ENCODE peak calls at places on chromosomes 2 and 18, in eight cellular contexts. One of them, this sample, is unnamed.
A peak's percentile ranks its signal among the peaks of the same experiment; 100 is the strongest.

GRCh38 chr18:46542545-46542944 is 114.5 kb downstream of the LOXHD1 start:
- DNase-seq in mesothelial cell of epicardium: no peak
- DNase-seq in WTC11: no peak
- DNase-seq in AG09319: no peak
- DNase-seq in right lobe of liver: no peak
- DNase-seq in AG10803: no peak
- DNase-seq in progenitor cell of endocrine pancreas: peak; percentile 18
- DNase-seq in PC-3: peak; percentile 28
- DNase-seq in this sample: no peak

GRCh38 chr2:108184421-108184820 is 55.3 kb upstream of the SULT1C3 start:
- DNase-seq in AG10803: peak; percentile 13
- DNase-seq in PC-3: peak; percentile 53
- DNase-seq in AG09319: no peak
- DNase-seq in WTC11: no peak
- DNase-seq in progenitor cell of endocrine pancreas: no peak
- DNase-seq in mesothelial cell of epicardium: no peak
- DNase-seq in right lobe of liver: no peak
- DNase-seq in this sample: no peak

GRCh38 chr18:36629095-36629604 is 199.7 kb downstream of the TPGS2 start:
- DNase-seq in AG09319: no peak
- DNase-seq in progenitor cell of endocrine pancreas: no peak
- DNase-seq in AG10803: no peak
- DNase-seq in PC-3: no peak
- DNase-seq in mesothelial cell of epicardium: no peak
- DNase-seq in WTC11: no peak
- DNase-seq in right lobe of liver: no peak
- DNase-seq in this sample: no peak

GRCh38 chr18:35827275-35827929 is 145.1 kb upstream of the RMP24 start:
- DNase-seq in AG09319: no peak
- DNase-seq in mesothelial cell of epicardium: no peak
- DNase-seq in progenitor cell of endocrine pancreas: no peak
- DNase-seq in PC-3: peak; percentile 27
- DNase-seq in AG10803: no peak
- DNase-seq in WTC11: no peak
- DNase-seq in right lobe of liver: no peak
- DNase-seq in this sample: no peak

GRCh38 chr2:193542762-193543161 is 1348.0 kb upstream of the TMEFF2 start:
- DNase-seq in mesothelial cell of epicardium: no peak
- DNase-seq in progenitor cell of endocrine pancreas: no peak
- DNase-seq in AG09319: no peak
- DNase-seq in AG10803: no peak
- DNase-seq in right lobe of liver: no peak
- DNase-seq in PC-3: no peak
- DNase-seq in WTC11: no peak
- DNase-seq in this sample: no peak

GRCh38 chr2:97748397-97748796 is 35.0 kb downstream of the ZAP70 start:
- DNase-seq in progenitor cell of endocrine pancreas: peak; percentile 30
- DNase-seq in AG10803: peak; percentile 20
- DNase-seq in AG09319: no peak
- DNase-seq in right lobe of liver: no peak
- DNase-seq in WTC11: peak; percentile 85
- DNase-seq in PC-3: peak; percentile 25
- DNase-seq in mesothelial cell of epicardium: no peak
- DNase-seq in this sample: peak; percentile 67

GRCh38 chr2:20674974-20675679 is 8.2 kb downstream of the GDF7 start:
- DNase-seq in WTC11: no peak
- DNase-seq in mesothelial cell of epicardium: no peak
- DNase-seq in AG10803: peak; percentile 67
- DNase-seq in PC-3: peak; percentile 78
- DNase-seq in progenitor cell of endocrine pancreas: no peak
- DNase-seq in AG09319: no peak
- DNase-seq in right lobe of liver: no peak
- DNase-seq in this sample: no peak

GRCh38 chr2:15177103-15177502 is 384.0 kb downstream of the NBAS start:
- DNase-seq in AG09319: no peak
- DNase-seq in progenitor cell of endocrine pancreas: no peak
- DNase-seq in right lobe of liver: no peak
- DNase-seq in WTC11: no peak
- DNase-seq in PC-3: peak; percentile 70
- DNase-seq in AG10803: no peak
- DNase-seq in mesothelial cell of epicardium: no peak
- DNase-seq in this sample: no peak

GRCh38 chr2:239916205-239917127 is 108.7 kb downstream of the NDUFA10 start:
- DNase-seq in WTC11: no peak
- DNase-seq in PC-3: no peak
- DNase-seq in AG10803: no peak
- DNase-seq in mesothelial cell of epicardium: peak; percentile 22
- DNase-seq in progenitor cell of endocrine pancreas: no peak
- DNase-seq in right lobe of liver: peak; percentile 39
- DNase-seq in AG09319: no peak
- DNase-seq in this sample: peak; percentile 42

GRCh38 chr18:48966523-48966922 is 15.8 kb upstream of the SMAD7 start:
- DNase-seq in mesothelial cell of epicardium: no peak
- DNase-seq in PC-3: no peak
- DNase-seq in right lobe of liver: no peak
- DNase-seq in progenitor cell of endocrine pancreas: no peak
- DNase-seq in AG10803: no peak
- DNase-seq in WTC11: no peak
- DNase-seq in AG09319: no peak
- DNase-seq in this sample: no peak

GRCh38 chr18:51666717-51667320 is 469.3 kb upstream of the MEX3C start:
- DNase-seq in progenitor cell of endocrine pancreas: no peak
- DNase-seq in WTC11: no peak
- DNase-seq in right lobe of liver: no peak
- DNase-seq in mesothelial cell of epicardium: peak; percentile 60
- DNase-seq in PC-3: peak; percentile 12
- DNase-seq in AG09319: no peak
- DNase-seq in AG10803: peak; percentile 8
- DNase-seq in this sample: no peak

GRCh38 chr2:30373881-30374302 is 73.2 kb upstream of the LCLAT1 start:
- DNase-seq in progenitor cell of endocrine pancreas: no peak
- DNase-seq in AG09319: no peak
- DNase-seq in PC-3: peak; percentile 86
- DNase-seq in right lobe of liver: no peak
- DNase-seq in AG10803: peak; percentile 84
- DNase-seq in WTC11: no peak
- DNase-seq in mesothelial cell of epicardium: no peak
- DNase-seq in this sample: no peak

GRCh38 chr2:65142515-65142914 is 12.6 kb upstream of the RAB1A start:
- DNase-seq in PC-3: peak; percentile 55
- DNase-seq in mesothelial cell of epicardium: no peak
- DNase-seq in right lobe of liver: no peak
- DNase-seq in AG09319: no peak
- DNase-seq in AG10803: no peak
- DNase-seq in WTC11: no peak
- DNase-seq in progenitor cell of endocrine pancreas: no peak
- DNase-seq in this sample: no peak

GRCh38 chr2:64950226-64951160 is 38.7 kb upstream of the SLC1A4 start:
- DNase-seq in progenitor cell of endocrine pancreas: no peak
- DNase-seq in mesothelial cell of epicardium: no peak
- DNase-seq in AG10803: no peak
- DNase-seq in right lobe of liver: no peak
- DNase-seq in WTC11: no peak
- DNase-seq in AG09319: no peak
- DNase-seq in PC-3: no peak
- DNase-seq in this sample: no peak

GRCh38 chr2:180979086-180979934 is 1.1 kb upstream of the UBE2E3 start:
- DNase-seq in mesothelial cell of epicardium: no peak
- DNase-seq in AG09319: no peak
- DNase-seq in progenitor cell of endocrine pancreas: no peak
- DNase-seq in AG10803: peak; percentile 80
- DNase-seq in PC-3: peak; percentile 95
- DNase-seq in right lobe of liver: no peak
- DNase-seq in WTC11: no peak
- DNase-seq in this sample: no peak

GRCh38 chr2:101151141-101151858 is at the start of gene TBC1D8:
- DNase-seq in AG10803: peak; percentile 71
- DNase-seq in PC-3: peak; percentile 85
- DNase-seq in WTC11: peak; percentile 89
- DNase-seq in AG09319: no peak
- DNase-seq in right lobe of liver: peak; percentile 92
- DNase-seq in mesothelial cell of epicardium: peak; percentile 81
- DNase-seq in progenitor cell of endocrine pancreas: peak; percentile 89
- DNase-seq in this sample: peak; percentile 88

GRCh38 chr2:96963316-96963715 is 23.1 kb downstream of the FAM178B start:
- DNase-seq in progenitor cell of endocrine pancreas: no peak
- DNase-seq in PC-3: no peak
- DNase-seq in WTC11: no peak
- DNase-seq in mesothelial cell of epicardium: no peak
- DNase-seq in right lobe of liver: no peak
- DNase-seq in AG10803: no peak
- DNase-seq in AG09319: no peak
- DNase-seq in this sample: no peak

GRCh38 chr2:229852565-229852964 is 69.2 kb downstream of the TRIP12 start:
- DNase-seq in WTC11: no peak
- DNase-seq in progenitor cell of endocrine pancreas: no peak
- DNase-seq in AG10803: peak; percentile 49
- DNase-seq in right lobe of liver: no peak
- DNase-seq in PC-3: peak; percentile 26
- DNase-seq in AG09319: no peak
- DNase-seq in mesothelial cell of epicardium: no peak
- DNase-seq in this sample: no peak

GRCh38 chr2:55112229-55113016 is 62.2 kb upstream of the RTN4 start:
- DNase-seq in right lobe of liver: no peak
- DNase-seq in PC-3: no peak
- DNase-seq in mesothelial cell of epicardium: no peak
- DNase-seq in AG09319: no peak
- DNase-seq in progenitor cell of endocrine pancreas: no peak
- DNase-seq in AG10803: peak; percentile 80
- DNase-seq in WTC11: no peak
- DNase-seq in this sample: no peak

GRCh38 chr2:29000481-29000880 is 19.4 kb downstream of the TOGARAM2 start:
- DNase-seq in AG10803: no peak
- DNase-seq in PC-3: no peak
- DNase-seq in AG09319: no peak
- DNase-seq in mesothelial cell of epicardium: no peak
- DNase-seq in progenitor cell of endocrine pancreas: no peak
- DNase-seq in right lobe of liver: peak; percentile 58
- DNase-seq in WTC11: no peak
- DNase-seq in this sample: no peak

GRCh38 chr2:149040451-149040850 is 2.0 kb downstream of the LYPD6B start:
- DNase-seq in mesothelial cell of epicardium: no peak
- DNase-seq in progenitor cell of endocrine pancreas: no peak
- DNase-seq in WTC11: peak; percentile 87
- DNase-seq in PC-3: peak; percentile 55
- DNase-seq in right lobe of liver: no peak
- DNase-seq in AG10803: no peak
- DNase-seq in AG09319: no peak
- DNase-seq in this sample: no peak

GRCh38 chr2:52145005-52145404 is 1113.1 kb upstream of the NRXN1 start:
- DNase-seq in WTC11: no peak
- DNase-seq in progenitor cell of endocrine pancreas: no peak
- DNase-seq in PC-3: no peak
- DNase-seq in right lobe of liver: no peak
- DNase-seq in mesothelial cell of epicardium: no peak
- DNase-seq in AG09319: no peak
- DNase-seq in AG10803: no peak
- DNase-seq in this sample: no peak
- TF ChIP-seq CTCF in WTC11: no peak
- TF ChIP-seq CTCF in progenitor cell of endocrine pancreas: no peak
- TF ChIP-seq CTCF in PC-3: no peak
- TF ChIP-seq CTCF in right lobe of liver: no peak
- TF ChIP-seq CTCF in mesothelial cell of epicardium: no peak
- TF ChIP-seq CTCF in AG09319: no peak
- TF ChIP-seq CTCF in AG10803: no peak
- TF ChIP-seq CTCF in this sample: no peak

GRCh38 chr18:57961876-57962505 is 82.0 kb upstream of the NEDD4L start:
- DNase-seq in PC-3: peak; percentile 57
- DNase-seq in AG10803: no peak
- DNase-seq in WTC11: no peak
- DNase-seq in AG09319: no peak
- DNase-seq in right lobe of liver: no peak
- DNase-seq in mesothelial cell of epicardium: no peak
- DNase-seq in progenitor cell of endocrine pancreas: no peak
- DNase-seq in this sample: no peak

GRCh38 chr18:57956495-57956894 is 87.5 kb upstream of the NEDD4L start:
- DNase-seq in AG10803: no peak
- DNase-seq in right lobe of liver: no peak
- DNase-seq in PC-3: peak; percentile 9
- DNase-seq in progenitor cell of endocrine pancreas: no peak
- DNase-seq in AG09319: no peak
- DNase-seq in WTC11: no peak
- DNase-seq in mesothelial cell of epicardium: no peak
- DNase-seq in this sample: no peak

GRCh38 chr18:57961411-57961810 is 82.6 kb upstream of the NEDD4L start:
- DNase-seq in AG09319: no peak
- DNase-seq in progenitor cell of endocrine pancreas: no peak
- DNase-seq in PC-3: no peak
- DNase-seq in AG10803: no peak
- DNase-seq in mesothelial cell of epicardium: no peak
- DNase-seq in right lobe of liver: no peak
- DNase-seq in WTC11: no peak
- DNase-seq in this sample: no peak

GRCh38 chr18:57957210-57957609 is 86.8 kb upstream of the NEDD4L start:
- DNase-seq in mesothelial cell of epicardium: no peak
- DNase-seq in AG09319: no peak
- DNase-seq in right lobe of liver: no peak
- DNase-seq in progenitor cell of endocrine pancreas: no peak
- DNase-seq in PC-3: no peak
- DNase-seq in AG10803: no peak
- DNase-seq in WTC11: no peak
- DNase-seq in this sample: no peak

DNA sequence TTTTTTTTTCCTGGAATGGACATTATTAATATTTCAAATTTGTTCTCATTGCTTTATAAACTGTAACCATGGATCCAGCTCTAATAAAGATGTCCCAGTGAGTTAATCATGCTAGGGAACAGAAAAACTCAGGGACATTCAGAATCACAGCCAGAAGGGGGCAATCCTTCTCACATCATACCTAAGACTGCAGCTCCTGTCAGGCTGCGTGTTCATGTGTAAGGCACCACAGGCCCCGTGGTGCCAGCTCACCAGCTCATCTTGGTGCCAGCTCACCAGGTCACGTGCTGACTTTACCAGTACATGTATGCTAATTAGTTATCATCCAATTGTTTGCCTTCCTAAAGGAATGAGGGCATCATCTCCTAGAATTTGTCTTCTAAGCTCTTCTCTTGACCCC is 84.7 kb upstream of the NEDD4L start:
- DNase-seq in right lobe of liver: peak; percentile 49
- DNase-seq in WTC11: no peak
- DNase-seq in AG09319: peak; percentile 10
- DNase-seq in progenitor cell of endocrine pancreas: no peak
- DNase-seq in PC-3: peak; percentile 83
- DNase-seq in AG10803: peak; percentile 35
- DNase-seq in mesothelial cell of epicardium: no peak
- DNase-seq in this sample: no peak
- TF ChIP-seq CTCF in right lobe of liver: peak; percentile 52
- TF ChIP-seq CTCF in WTC11: no peak
- TF ChIP-seq CTCF in AG09319: peak; percentile 27
- TF ChIP-seq CTCF in progenitor cell of endocrine pancreas: peak; percentile 55
- TF ChIP-seq CTCF in PC-3: peak; percentile 80
- TF ChIP-seq CTCF in AG10803: peak; percentile 42
- TF ChIP-seq CTCF in mesothelial cell of epicardium: no peak
- TF ChIP-seq CTCF in this sample: peak; percentile 63

GRCh38 chr2:3021720-3022119 is 355.9 kb downstream of the EIPR1 start:
- DNase-seq in right lobe of liver: peak; percentile 26
- DNase-seq in AG10803: no peak
- DNase-seq in WTC11: no peak
- DNase-seq in AG09319: no peak
- DNase-seq in progenitor cell of endocrine pancreas: no peak
- DNase-seq in PC-3: no peak
- DNase-seq in mesothelial cell of epicardium: no peak
- DNase-seq in this sample: no peak
- TF ChIP-seq CTCF in right lobe of liver: no peak
- TF ChIP-seq CTCF in AG10803: no peak
- TF ChIP-seq CTCF in WTC11: no peak
- TF ChIP-seq CTCF in AG09319: no peak
- TF ChIP-seq CTCF in progenitor cell of endocrine pancreas: no peak
- TF ChIP-seq CTCF in PC-3: no peak
- TF ChIP-seq CTCF in mesothelial cell of epicardium: no peak
- TF ChIP-seq CTCF in this sample: no peak

GRCh38 chr18:55477537-55478300 is 110.3 kb downstream of the TCF4 start:
- DNase-seq in WTC11: no peak
- DNase-seq in AG10803: peak; percentile 56
- DNase-seq in PC-3: peak; percentile 45
- DNase-seq in AG09319: no peak
- DNase-seq in right lobe of liver: peak; percentile 50
- DNase-seq in progenitor cell of endocrine pancreas: no peak
- DNase-seq in mesothelial cell of epicardium: no peak
- DNase-seq in this sample: no peak
- TF ChIP-seq CTCF in WTC11: no peak
- TF ChIP-seq CTCF in AG10803: peak; percentile 42
- TF ChIP-seq CTCF in PC-3: peak; percentile 31
- TF ChIP-seq CTCF in AG09319: peak; percentile 18
- TF ChIP-seq CTCF in right lobe of liver: peak; percentile 21
- TF ChIP-seq CTCF in progenitor cell of endocrine pancreas: no peak
- TF ChIP-seq CTCF in mesothelial cell of epicardium: no peak
- TF ChIP-seq CTCF in this sample: peak; percentile 27

This sample was measured in type B pancreatic cell.